ENCODE peak calls at places on chromosomes 2 and 18, in four cellular contexts. T, S, J and M are unnamed samples.

GRCh38 chr18:62715829-62716678 is 713 bp downstream of the PHLPP1 start:
- DNase-seq in T (peak; percentile 55), S (peak; percentile 81), J (no peak), M (peak; percentile 14)

GRCh38 chr2:75195076-75195691 is 4.1 kb downstream of the TACR1 start:
- DNase-seq in J (no peak), T (no peak), S (no peak), M (no peak)

GRCh38 chr2:237865623-237866041 is 6.2 kb downstream of the RAMP1 start:
- DNase-seq in T (no peak), J (no peak), S (no peak), M (no peak)

GRCh38 chr2:5145053-5145452 is 547.1 kb upstream of the SOX11 start:
- DNase-seq in T (no peak), J (no peak), S (no peak), M (no peak)

GRCh38 chr2:108129636-108130035 is 110.1 kb upstream of the SULT1C3 start:
- DNase-seq in T (no peak), J (no peak), S (no peak), M (no peak)

GRCh38 chr18:44758821-44759624 is 78.3 kb downstream of the SETBP1 start:
- DNase-seq in T (no peak), J (no peak), S (no peak), M (no peak)

GRCh38 chr2:196046123-196046917 is 22.3 kb downstream of the DNAH7 start:
- DNase-seq in T (no peak), J (no peak), S (no peak), M (no peak)

GRCh38 chr18:63137999-63138448 is 181.5 kb downstream of the BCL2 start:
- DNase-seq in J (no peak), T (no peak), S (no peak), M (peak; percentile 39)

GRCh38 chr2:203891474-203891873 is 23.9 kb downstream of the CTLA4 start:
- DNase-seq in J (no peak), S (no peak), T (no peak), M (no peak)

GRCh38 chr2:81858998-81859397 is 1554.4 kb upstream of the LRRTM1 start:
- DNase-seq in T (no peak), S (no peak), J (no peak), M (no peak)

DNA sequence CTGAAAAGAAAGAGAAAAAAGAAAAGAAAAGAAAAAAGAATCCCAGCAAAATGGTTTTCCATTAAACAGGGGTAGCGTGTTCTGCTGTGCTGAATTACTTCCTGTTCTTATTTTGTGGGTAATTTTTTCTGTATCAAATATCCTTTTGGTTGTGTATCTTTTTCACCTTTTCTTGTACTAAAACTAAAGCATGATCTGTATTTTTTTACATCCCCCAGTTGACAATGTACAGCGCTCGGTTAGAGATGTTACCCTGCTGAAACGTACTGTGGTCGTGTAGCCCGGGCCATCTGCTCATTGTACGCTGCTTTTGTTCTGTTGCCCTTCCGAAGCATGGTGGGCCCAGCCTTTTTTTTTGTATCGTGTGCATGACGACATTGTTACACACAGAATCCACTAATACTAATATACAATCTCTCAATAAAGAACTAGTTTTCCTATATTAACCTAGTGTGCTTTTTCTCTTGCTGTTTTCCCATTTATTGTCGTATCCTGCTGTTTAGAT is 233.1 kb downstream of the HAUS1 start:
- DNase-seq in T (no peak), J (no peak), S (no peak), M (no peak)
- H3K4me3 ChIP-seq in T (no peak overlapping the region), J (no peak overlapping the region), S (no peak overlapping the region), M (no peak overlapping the region)

GRCh38 chr2:6845312-6845711 is 20.4 kb downstream of the CMPK2 start:
- DNase-seq in T (no peak), J (no peak), S (no peak), M (no peak)

GRCh38 chr2:6845903-6846302 is 19.8 kb downstream of the CMPK2 start:
- DNase-seq in J (no peak), S (no peak), T (peak; percentile 18), M (no peak)

GRCh38 chr2:6852210-6852609 is 13.5 kb downstream of the CMPK2 start:
- DNase-seq in S (no peak), T (no peak), J (no peak), M (no peak)

GRCh38 chr2:6846540-6846939 is 19.2 kb downstream of the CMPK2 start:
- DNase-seq in S (no peak), T (no peak), J (no peak), M (no peak)

GRCh38 chr2:6846967-6847695 is 18.6 kb downstream of the CMPK2 start:
- DNase-seq in T (no peak), J (no peak), S (no peak), M (no peak)
- H3K9me3 ChIP-seq in T (peaks cover 50% of the 10 kb centered on the region), J (peaks cover 4% of the 10 kb centered on the region), S (peaks cover 25% of the 10 kb centered on the region), M (peaks cover 44% of the 10 kb centered on the region)

GRCh38 chr2:113278812-113279139 is at the start of gene PAX8:
- DNase-seq in S (no peak), J (no peak), T (no peak), M (no peak)
- H3K4me3 ChIP-seq in S (no peak within 1 kb of the TSS), J (no peak within 1 kb of the TSS), T (no peak within 1 kb of the TSS), M (no peak within 1 kb of the TSS)

DNA sequence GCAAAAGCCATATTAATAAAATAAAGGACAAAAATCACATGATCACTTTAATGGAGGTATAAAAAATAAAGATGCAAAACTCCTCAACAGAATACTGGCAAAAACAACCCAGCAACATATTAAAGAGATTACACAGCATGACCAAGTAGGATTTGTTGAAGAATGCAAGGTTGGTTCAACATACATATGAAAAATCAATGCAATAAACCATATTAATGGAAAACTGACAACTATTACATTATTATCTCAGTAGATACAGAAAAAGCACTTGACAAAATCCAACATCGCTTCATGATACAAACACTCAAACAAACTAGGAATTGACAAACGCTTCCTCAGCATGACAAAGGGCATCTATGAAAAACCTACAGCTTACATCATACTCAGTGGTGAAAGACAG is 76.7 kb downstream of the CRACDL start:
- DNase-seq in T (no peak), J (no peak), S (no peak), M (no peak)
- H3K9me3 ChIP-seq in T (peaks cover 9% of the 10 kb centered on the region), J (no peaks in the 10 kb centered on the region), S (no peaks in the 10 kb centered on the region), M (peaks cover 8% of the 10 kb centered on the region)

DNA sequence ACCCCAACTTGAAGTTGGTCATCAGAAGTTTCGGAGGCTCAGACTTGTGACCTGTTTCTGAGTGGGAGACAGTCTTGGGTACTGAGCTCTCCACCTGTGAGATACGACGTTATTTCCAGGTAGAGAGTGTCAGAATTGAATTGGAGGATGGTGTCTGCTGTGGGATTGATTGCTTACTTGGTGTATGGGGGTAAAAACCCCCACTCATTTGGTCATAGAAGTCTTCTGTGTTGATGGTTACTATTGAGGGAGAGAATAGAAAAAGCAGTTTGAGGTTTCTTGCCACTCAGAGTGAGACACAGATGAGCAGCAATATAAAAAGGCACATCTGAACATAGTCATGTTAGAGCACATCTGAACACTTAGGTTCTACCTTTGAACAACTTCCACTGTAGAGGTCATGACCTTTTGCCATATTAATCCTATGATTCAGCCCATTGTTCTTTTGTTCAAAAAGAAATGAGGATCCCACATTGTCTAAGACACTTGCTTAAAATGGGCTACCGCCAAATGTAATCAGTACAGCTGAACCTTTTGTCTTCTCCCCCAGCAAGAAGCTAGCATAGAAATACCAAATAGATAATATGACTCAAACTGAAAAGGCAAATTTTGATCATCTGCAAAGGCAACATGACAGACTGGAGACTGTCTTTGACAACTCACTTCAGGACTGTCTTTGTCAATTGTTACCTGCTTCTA is 73.3 kb downstream of the NAB1 start:
- DNase-seq in S (no peak), J (no peak), T (peak; percentile 17), M (no peak)
- H3K4me3 ChIP-seq in S (no peak overlapping the region), J (no peak overlapping the region), T (no peak overlapping the region), M (no peak overlapping the region)

GRCh38 chr2:127216105-127216504 is 4.0 kb downstream of the CYP27C1 start:
- DNase-seq in T (no peak), S (no peak), J (no peak), M (no peak)
- H3K9me3 ChIP-seq in T (no peaks in the 10 kb centered on the region), S (no peaks in the 10 kb centered on the region), J (no peaks in the 10 kb centered on the region), M (no peaks in the 10 kb centered on the region)

DNA sequence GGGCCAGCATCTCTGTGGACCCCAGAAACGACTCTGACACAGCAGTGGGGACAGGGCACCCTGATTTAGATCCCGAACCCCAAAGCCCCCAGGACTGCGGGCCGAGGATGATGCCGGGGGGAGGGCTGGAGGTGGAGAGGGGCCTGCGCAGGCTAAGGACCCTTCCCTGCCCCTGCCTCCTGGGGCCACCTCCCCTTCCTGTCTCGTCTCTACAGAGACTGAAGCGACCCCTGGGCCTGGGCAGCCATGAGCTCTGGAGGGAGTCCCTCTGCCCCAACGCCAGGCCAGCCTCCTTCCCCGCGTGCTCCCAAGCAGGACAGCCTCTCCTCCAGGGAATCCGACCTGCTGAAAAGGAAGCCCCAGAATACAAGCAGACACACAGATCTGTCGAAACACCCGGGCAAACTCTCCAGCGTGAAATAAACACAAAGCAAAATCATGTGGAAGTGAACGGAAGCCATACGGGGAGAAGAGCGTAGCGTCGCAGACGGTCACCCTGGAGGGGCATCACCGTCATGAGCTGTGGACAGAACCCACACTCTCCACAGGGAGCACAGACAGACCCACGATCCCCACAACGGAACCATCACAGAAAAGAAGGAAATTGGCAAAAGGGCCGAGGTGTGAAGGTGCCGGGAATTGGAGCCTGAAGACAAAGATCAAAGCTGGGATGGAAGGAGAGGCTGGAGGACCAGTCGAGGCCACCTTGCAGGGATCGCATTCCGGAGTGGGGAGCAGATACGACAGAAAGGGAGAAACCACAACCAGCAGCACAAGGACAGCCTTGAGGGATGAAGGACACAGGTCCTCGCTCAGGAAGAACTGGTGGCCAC is 51.0 kb upstream of the CTDP1 start:
- DNase-seq in J (no peak), T (no peak), S (no peak), M (no peak)
- H3K4me3 ChIP-seq in J (no peak overlapping the region), T (no peak overlapping the region), S (no peak overlapping the region), M (no peak overlapping the region)

DNA sequence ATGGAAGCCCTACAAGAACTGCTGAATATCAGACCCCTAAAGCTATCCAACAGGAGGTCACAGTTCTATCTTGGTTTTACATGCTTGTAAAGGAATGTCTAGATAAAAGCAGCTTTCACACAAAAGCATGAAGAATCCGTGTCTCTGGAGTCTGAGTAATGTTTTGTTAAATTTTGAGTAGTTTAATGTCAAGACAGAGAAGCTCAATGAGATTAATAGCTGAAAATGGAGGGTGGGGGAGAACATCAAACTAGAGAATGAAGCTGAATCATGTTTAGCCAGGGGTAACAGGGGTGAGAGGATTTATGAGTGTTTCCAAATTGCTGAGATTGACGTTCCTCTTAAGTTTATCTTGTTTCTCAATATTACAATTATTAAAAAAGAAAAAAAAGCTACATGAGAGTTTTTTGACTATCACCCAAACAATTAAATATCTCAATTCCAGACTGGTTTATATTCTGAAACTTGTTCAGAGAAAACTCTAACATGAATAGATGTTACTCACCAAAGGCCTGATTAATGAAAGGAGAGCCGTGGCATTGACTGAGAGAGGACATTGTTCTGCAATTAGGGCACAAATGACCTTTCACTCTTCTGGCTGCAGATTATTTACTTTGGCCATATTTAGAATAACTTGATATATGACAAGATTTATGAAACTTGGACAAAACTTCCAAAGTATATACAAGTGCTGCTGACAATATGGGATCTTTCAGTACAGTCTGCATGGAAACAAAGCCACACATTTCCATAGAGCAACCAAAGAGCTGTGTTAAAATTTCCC is 266.4 kb upstream of the ETAA1 start:
- DNase-seq in T (peak; percentile 16), J (no peak), S (no peak), M (no peak)
- H3K9me3 ChIP-seq in T (no peaks in the 10 kb centered on the region), J (no peaks in the 10 kb centered on the region), S (no peaks in the 10 kb centered on the region), M (no peaks in the 10 kb centered on the region)